ENCODE peak calls at places on chromosomes 16 and 17, in six cellular contexts. C, S, Z, P, V and R are unnamed samples. For H3K4me1 and H3K9me3, the result is how much of the 10 kb centered on the place peaks cover.

GRCh38 chr17:12077773-12078172 is 57.1 kb downstream of the MAP2K4 start:
- DNase-seq in C (no peak), S (no peak), Z (no peak), P (no peak), V (no peak), R (no peak)

GRCh38 chr17:4607773-4608187 is 23.5 kb downstream of the SMTNL2 start:
- DNase-seq in C (peak), S (no peak), Z (no peak), P (peak), V (peak), R (no peak)

GRCh38 chr16:25063102-25063501 is 47.9 kb upstream of the ARHGAP17 start:
- DNase-seq in C (no peak), S (no peak), Z (no peak), P (no peak), V (no peak), R (no peak)

GRCh38 chr17:6498356-6498755 is 54.1 kb downstream of the PIMREG start:
- DNase-seq in C (no peak), S (no peak), Z (no peak), P (no peak), V (no peak), R (no peak)

GRCh38 chr17:81509048-81509686 is 3.4 kb downstream of the ACTG1 start:
- DNase-seq in C (no peak), S (no peak), Z (peak), P (no peak), V (peak), R (no peak)

GRCh38 chr17:82003411-82004381 is 19.0 kb downstream of the CENPX start:
- DNase-seq in C (peak), S (no peak), Z (peak), P (peak), V (peak), R (peak)

GRCh38 chr17:32120086-32120485 is 22.2 kb upstream of the RHOT1 start:
- DNase-seq in C (no peak), S (no peak), Z (no peak), P (no peak), V (no peak), R (no peak)

GRCh38 chr16:72261127-72261526 is 89.2 kb upstream of the PMFBP1 start:
- DNase-seq in C (no peak), S (no peak), Z (no peak), P (no peak), V (no peak), R (no peak)

GRCh38 chr16:57084257-57084770 is 8.1 kb upstream of the CPNE2 start:
- DNase-seq in C (peak), S (peak), Z (peak), P (peak), V (peak), R (peak)

GRCh38 chr17:391850-392249 is 39.2 kb upstream of the RPH3AL start:
- DNase-seq in C (no peak), S (no peak), Z (no peak), P (no peak), V (no peak), R (no peak)

GRCh38 chr16:66845791-66846221 is 1.6 kb downstream of the CA7 start:
- DNase-seq in C (no peak), S (no peak), Z (no peak), P (peak), V (no peak), R (no peak)

GRCh38 chr17:82330322-82331239 is 3.0 kb downstream of the SECTM1 start:
- DNase-seq in C (peak), S (no peak), Z (peak), P (no peak), V (peak), R (no peak)

GRCh38 chr17:5000237-5000639 is 2.5 kb downstream of the KIF1C start:
- DNase-seq in C (no peak), S (no peak), Z (no peak), P (peak), V (peak), R (no peak)

GRCh38 chr17:72182256-72182890 is 61.6 kb downstream of the SOX9 start:
- DNase-seq in C (no peak), S (no peak), Z (peak), P (no peak), V (no peak), R (no peak)

GRCh38 chr17:49656247-49656646 is 21.6 kb downstream of the SPOP start:
- DNase-seq in C (no peak), S (no peak), Z (no peak), P (no peak), V (no peak), R (no peak)

GRCh38 chr16:69417537-69418199 is 6.8 kb upstream of the CYB5B start:
- DNase-seq in C (peak), S (no peak), Z (peak), P (peak), V (peak), R (no peak)

GRCh38 chr17:33562792-33563191 is 269.7 kb upstream of the ASIC2 start:
- DNase-seq in C (no peak), S (no peak), Z (no peak), P (no peak), V (no peak), R (no peak)

GRCh38 chr17:45339646-45340605 is 23.1 kb upstream of the MAP3K14 start:
- DNase-seq in C (no peak), S (no peak), Z (no peak), P (no peak), V (no peak), R (peak)

GRCh38 chr17:16649585-16649984 is 4.1 kb downstream of the ZNF624 start:
- DNase-seq in C (no peak), S (no peak), Z (no peak), P (no peak), V (no peak), R (no peak)

GRCh38 chr17:57289130-57289529 is 32.8 kb downstream of the MSI2 start:
- DNase-seq in C (no peak), S (no peak), Z (no peak), P (no peak), V (no peak), R (no peak)

GRCh38 chr17:49227436-49228261 is 2.9 kb downstream of the PHOSPHO1 start:
- DNase-seq in C (peak), S (peak), Z (peak), P (peak), V (peak), R (peak)

GRCh38 chr16:5668553-5668952 is 571.0 kb upstream of the EEF2KMT start:
- DNase-seq in C (no peak), S (no peak), Z (no peak), P (no peak), V (no peak), R (no peak)

GRCh38 chr17:78680436-78680835 is 101.6 kb downstream of the CYTH1 start:
- DNase-seq in C (peak), S (no peak), Z (no peak), P (no peak), V (peak), R (no peak)

GRCh38 chr16:67441289-67441753 is 10.4 kb downstream of the HSD11B2 start:
- DNase-seq in C (no peak), S (no peak), Z (no peak), P (no peak), V (no peak), R (no peak)

GRCh38 chr16:69105501-69106361 is at the start of gene HAS3:
- DNase-seq in C (peak), S (peak), Z (peak), P (no peak), V (peak), R (peak)

GRCh38 chr17:10815318-10815717 is 11.4 kb upstream of the TMEM238L start:
- DNase-seq in C (no peak), S (no peak), Z (no peak), P (no peak), V (no peak), R (no peak)

GRCh38 chr16:14186007-14186953 is 115.2 kb downstream of the MRTFB start:
- DNase-seq in C (peak), S (peak), Z (peak), P (no peak), V (peak), R (no peak)

GRCh38 chr17:41451154-41451728 is 10.5 kb upstream of the KRT38 start:
- DNase-seq in C (no peak), S (no peak), Z (no peak), P (no peak), V (peak), R (no peak)

GRCh38 chr17:37359682-37360188 is 16.1 kb upstream of the C17orf78 start:
- DNase-seq in C (no peak), S (no peak), Z (no peak), P (no peak), V (no peak), R (no peak)

GRCh38 chr16:50624449-50624782 is 56.7 kb downstream of the SNX20 start:
- DNase-seq in C (no peak), S (no peak), Z (no peak), P (no peak), V (no peak), R (no peak)

GRCh38 chr16:50621452-50621792 is 59.7 kb downstream of the SNX20 start:
- DNase-seq in C (no peak), S (no peak), Z (no peak), P (no peak), V (no peak), R (no peak)

GRCh38 chr16:50620646-50621451 is 60.3 kb downstream of the SNX20 start:
- DNase-seq in C (no peak), S (no peak), Z (no peak), P (no peak), V (no peak), R (no peak)

GRCh38 chr16:50622029-50622428 is 59.1 kb downstream of the SNX20 start:
- DNase-seq in C (no peak), S (no peak), Z (no peak), P (no peak), V (no peak), R (no peak)

GRCh38 chr16:50622643-50623369 is 58.3 kb downstream of the SNX20 start:
- DNase-seq in C (no peak), S (no peak), Z (no peak), P (no peak), V (no peak), R (no peak)
- H3K4me1 ChIP-seq in C (under half), S (under half), Z (under half), P (under half), V (under half), R (under half)

DNA sequence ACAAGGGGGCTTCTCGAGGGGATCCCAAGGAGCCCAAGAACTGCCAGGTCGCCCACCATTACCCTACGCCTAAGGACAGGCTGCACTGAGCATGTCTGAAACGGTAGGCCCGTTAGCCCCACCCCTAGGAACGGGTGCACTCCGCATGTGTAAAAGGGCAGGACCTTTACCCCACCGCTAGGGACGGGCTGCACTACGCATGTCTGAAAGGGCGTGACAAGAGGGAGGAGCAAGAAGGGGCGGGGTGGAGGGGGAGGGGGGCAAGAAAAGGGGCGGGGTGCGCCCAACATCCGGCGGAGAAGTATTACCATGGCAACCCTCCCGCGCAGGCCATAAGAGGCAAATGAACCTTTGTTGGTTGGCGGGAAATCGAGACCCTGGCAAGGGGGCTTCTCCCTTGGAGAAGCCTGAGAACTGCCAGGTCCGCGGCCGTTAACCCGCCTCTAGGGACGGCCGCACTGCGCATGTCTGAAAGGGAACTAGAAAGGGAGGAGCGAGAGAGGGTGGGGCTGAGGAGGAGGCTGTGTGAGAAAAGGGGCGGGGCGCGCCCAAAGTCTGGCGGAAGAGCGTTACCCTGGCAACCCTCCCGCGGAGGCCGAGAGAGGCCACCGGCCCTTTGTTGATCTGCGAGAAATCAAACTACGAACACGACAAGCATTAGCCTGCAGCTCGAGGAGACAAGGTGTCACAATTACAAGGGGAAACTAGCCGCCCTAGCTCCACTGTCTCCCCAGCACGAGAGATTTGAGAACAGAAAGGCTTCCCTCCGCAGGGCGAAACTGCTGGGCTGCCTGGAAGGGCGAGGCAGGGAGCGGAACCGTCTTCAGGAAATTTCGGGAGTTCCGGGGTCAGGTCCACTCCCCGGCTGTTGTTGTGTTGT is 2046.8 kb downstream of the TP53TG3F start:
- DNase-seq in C (no peak), S (no peak), Z (peak), P (no peak), V (no peak), R (no peak)
- H3K9me3 ChIP-seq in C (under half), S (under half), Z (under half), P (under half), V (under half), R (under half)

GRCh38 chr16:51880776-51881175 is 666.2 kb downstream of the TOX3 start:
- DNase-seq in C (peak), S (no peak), Z (peak), P (no peak), V (peak), R (no peak)

GRCh38 chr16:51875834-51876725 is 670.9 kb downstream of the TOX3 start:
- DNase-seq in C (peak), S (no peak), Z (no peak), P (no peak), V (no peak), R (no peak)

GRCh38 chr16:51876934-51877333 is 670.0 kb downstream of the TOX3 start:
- DNase-seq in C (no peak), S (no peak), Z (no peak), P (no peak), V (no peak), R (no peak)

GRCh38 chr16:51881731-51882130 is 665.2 kb downstream of the TOX3 start:
- DNase-seq in C (peak), S (no peak), Z (no peak), P (no peak), V (peak), R (no peak)

DNA sequence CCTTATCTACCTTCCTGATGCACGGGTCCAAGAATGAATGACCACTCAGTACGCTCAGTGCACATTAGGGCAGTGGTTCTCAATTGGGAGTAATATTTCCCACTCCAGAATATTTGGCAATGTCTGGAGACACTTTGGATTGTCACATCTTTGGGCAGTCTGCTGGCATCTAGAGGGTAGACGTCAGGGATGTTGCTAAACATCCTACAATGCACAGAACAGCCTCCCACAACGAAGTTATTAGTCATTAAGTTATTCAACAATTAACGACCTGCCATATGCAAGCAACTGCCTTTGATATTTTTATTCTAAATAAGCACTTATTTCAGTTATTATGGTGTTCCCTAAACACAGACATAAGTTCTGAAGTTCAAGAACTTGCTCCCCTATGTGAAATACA is 669.3 kb downstream of the TOX3 start:
- DNase-seq in C (peak), S (no peak), Z (no peak), P (no peak), V (no peak), R (no peak)
- H3K4me1 ChIP-seq in C (under half), S (under half), Z (under half), P (under half), V (under half), R (under half)

GRCh38 chr17:70796757-70797156 is 627.4 kb downstream of the KCNJ2 start:
- DNase-seq in C (no peak), S (no peak), Z (no peak), P (no peak), V (no peak), R (no peak)

GRCh38 chr17:70794757-70795156 is 625.4 kb downstream of the KCNJ2 start:
- DNase-seq in C (no peak), S (no peak), Z (no peak), P (no peak), V (no peak), R (no peak)

GRCh38 chr17:70795620-70796019 is 626.3 kb downstream of the KCNJ2 start:
- DNase-seq in C (no peak), S (no peak), Z (no peak), P (no peak), V (no peak), R (no peak)

GRCh38 chr17:70787721-70788120 is 618.4 kb downstream of the KCNJ2 start:
- DNase-seq in C (no peak), S (no peak), Z (no peak), P (no peak), V (no peak), R (no peak)

DNA sequence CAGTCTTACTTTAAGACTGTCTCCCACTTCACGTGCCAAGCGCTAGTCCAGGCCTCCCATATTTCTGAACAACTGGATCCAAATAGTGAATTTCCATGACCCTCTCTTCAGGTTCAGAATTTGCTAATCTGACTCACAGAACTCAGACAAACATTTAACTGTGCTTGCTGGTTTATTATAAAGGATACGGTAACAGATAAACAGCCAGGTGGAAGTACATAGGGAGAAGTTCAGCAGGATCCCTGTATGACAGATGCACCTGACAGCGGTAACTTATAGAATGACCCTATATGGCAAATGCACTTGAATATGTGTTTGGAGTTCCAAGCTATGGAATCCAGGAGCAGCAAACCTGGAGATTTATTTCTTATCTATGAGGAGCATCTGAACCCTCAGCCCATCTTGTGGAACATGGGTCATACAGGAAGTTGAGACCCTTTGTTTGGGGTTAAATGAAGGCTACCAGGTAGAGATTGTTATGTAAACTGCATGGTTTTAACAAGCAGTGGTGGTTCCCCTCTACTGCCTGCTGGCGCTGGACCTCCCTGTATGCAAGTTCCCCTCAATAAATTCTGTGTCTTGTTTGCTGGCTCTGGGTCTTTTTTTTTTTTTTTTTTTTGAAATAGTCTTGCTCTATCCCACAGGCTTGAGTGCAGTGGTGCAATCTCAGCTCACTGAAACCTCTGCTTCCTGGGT is 622.6 kb downstream of the KCNJ2 start:
- DNase-seq in C (no peak), S (no peak), Z (no peak), P (no peak), V (no peak), R (no peak)
- H3K9me3 ChIP-seq in C (under half), S (under half), Z (under half), P (under half), V (under half), R (under half)

GRCh38 chr17:77432034-77432554 is 291.3 kb downstream of the SEC14L1 start:
- DNase-seq in C (no peak), S (no peak), Z (no peak), P (no peak), V (no peak), R (no peak)

GRCh38 chr17:77434136-77435114 is 293.7 kb downstream of the SEC14L1 start:
- DNase-seq in C (no peak), S (no peak), Z (no peak), P (no peak), V (no peak), R (no peak)

GRCh38 chr17:77435272-77436057 is 294.7 kb downstream of the SEC14L1 start:
- DNase-seq in C (no peak), S (no peak), Z (no peak), P (no peak), V (no peak), R (no peak)

GRCh38 chr17:77432791-77433190 is 292.0 kb downstream of the SEC14L1 start:
- DNase-seq in C (no peak), S (no peak), Z (no peak), P (no peak), V (no peak), R (no peak)

DNA sequence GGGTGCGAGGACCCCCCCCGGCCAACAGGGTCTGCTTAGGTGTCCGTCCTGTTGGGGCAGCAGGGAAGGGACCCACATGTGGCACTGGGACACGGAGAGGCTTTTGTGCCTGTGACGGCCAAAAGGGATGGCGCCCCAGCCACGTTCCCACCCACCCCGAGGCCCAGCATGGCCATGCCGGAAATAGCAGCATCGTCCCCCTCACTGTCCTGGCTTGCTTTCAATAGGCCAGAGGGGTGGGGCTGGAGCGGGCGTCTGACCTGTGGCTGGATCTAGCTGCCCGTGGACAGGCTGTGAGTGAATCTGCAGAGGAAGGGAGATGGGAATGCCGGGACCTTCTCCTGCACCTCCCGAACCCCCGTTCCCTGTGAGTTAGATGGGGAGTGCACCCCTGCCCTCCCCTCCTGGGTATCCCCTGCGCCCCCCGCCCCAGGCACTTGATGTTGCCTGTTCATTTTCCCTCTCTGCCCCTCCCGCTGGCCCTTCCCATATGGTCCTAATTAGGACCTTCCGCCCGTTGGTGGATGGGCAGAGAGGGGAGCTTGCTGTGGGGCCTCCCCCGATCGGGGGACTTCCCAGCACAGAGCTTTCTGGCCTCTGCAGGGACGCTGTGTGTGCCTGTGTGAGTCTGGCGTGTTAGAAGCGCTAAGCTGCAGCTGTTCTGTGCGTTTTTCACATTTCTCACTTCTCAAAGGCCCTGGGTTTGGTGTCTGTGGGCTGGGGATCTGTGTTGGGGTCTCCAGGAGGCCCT is 292.8 kb downstream of the SEC14L1 start:
- DNase-seq in C (peak), S (no peak), Z (no peak), P (no peak), V (peak), R (no peak)
- H3K4me1 ChIP-seq in C (half or more), S (half or more), Z (under half), P (half or more), V (half or more), R (under half)